ENCODE peak calls at places on chromosomes 13 and 19, in eight cellular contexts. One of them, this sample, is unnamed.

GRCh38 chr13:39490136-39490535 is 112.9 kb downstream of the LHFPL6 start:
- DNase-seq in GM23338: peak; percentile 96
- DNase-seq in aorta: no peak
- DNase-seq in AG04450: no peak
- DNase-seq in gastrocnemius medialis: no peak
- DNase-seq in substantia nigra: no peak
- DNase-seq in Peyer's patch: no peak
- DNase-seq in kidney: no peak
- DNase-seq in this sample: no peak

GRCh38 chr13:77298403-77298802 is 28.5 kb downstream of the MYCBP2 start:
- DNase-seq in Peyer's patch: no peak
- DNase-seq in AG04450: no peak
- DNase-seq in kidney: no peak
- DNase-seq in gastrocnemius medialis: no peak
- DNase-seq in aorta: no peak
- DNase-seq in substantia nigra: no peak
- DNase-seq in GM23338: no peak
- DNase-seq in this sample: no peak

GRCh38 chr13:46317120-46317519 is 69.9 kb downstream of the RUBCNL start:
- DNase-seq in substantia nigra: no peak
- DNase-seq in gastrocnemius medialis: no peak
- DNase-seq in aorta: no peak
- DNase-seq in GM23338: no peak
- DNase-seq in AG04450: no peak
- DNase-seq in kidney: no peak
- DNase-seq in Peyer's patch: no peak
- DNase-seq in this sample: no peak

GRCh38 chr19:19217110-19217509 is 5.4 kb downstream of the NCAN start:
- DNase-seq in substantia nigra: no peak
- DNase-seq in GM23338: peak; percentile 90
- DNase-seq in aorta: no peak
- DNase-seq in gastrocnemius medialis: no peak
- DNase-seq in Peyer's patch: no peak
- DNase-seq in AG04450: no peak
- DNase-seq in kidney: no peak
- DNase-seq in this sample: no peak

GRCh38 chr19:50199254-50199545 is 4.2 kb upstream of the MYH14 start:
- DNase-seq in GM23338: no peak
- DNase-seq in aorta: no peak
- DNase-seq in substantia nigra: no peak
- DNase-seq in kidney: no peak
- DNase-seq in Peyer's patch: no peak
- DNase-seq in gastrocnemius medialis: peak; percentile 41
- DNase-seq in AG04450: no peak
- DNase-seq in this sample: no peak

GRCh38 chr13:40589285-40590109 is 76.9 kb downstream of the FOXO1 start:
- DNase-seq in kidney: no peak
- DNase-seq in Peyer's patch: peak; percentile 78
- DNase-seq in gastrocnemius medialis: peak; percentile 79
- DNase-seq in GM23338: no peak
- DNase-seq in substantia nigra: peak; percentile 49
- DNase-seq in aorta: peak; percentile 55
- DNase-seq in AG04450: no peak
- DNase-seq in this sample: peak; percentile 37

GRCh38 chr13:21675095-21676007 is 4.5 kb downstream of the FGF9 start:
- DNase-seq in substantia nigra: no peak
- DNase-seq in Peyer's patch: peak; percentile 63
- DNase-seq in aorta: peak; percentile 46
- DNase-seq in GM23338: peak; percentile 61
- DNase-seq in AG04450: no peak
- DNase-seq in kidney: peak; percentile 87
- DNase-seq in gastrocnemius medialis: no peak
- DNase-seq in this sample: no peak

GRCh38 chr13:36432106-36432544 is at the start of gene CCNA1:
- DNase-seq in substantia nigra: no peak
- DNase-seq in AG04450: no peak
- DNase-seq in Peyer's patch: peak; percentile 46
- DNase-seq in gastrocnemius medialis: no peak
- DNase-seq in aorta: peak; percentile 48
- DNase-seq in kidney: no peak
- DNase-seq in GM23338: peak; percentile 97
- DNase-seq in this sample: no peak

DNA sequence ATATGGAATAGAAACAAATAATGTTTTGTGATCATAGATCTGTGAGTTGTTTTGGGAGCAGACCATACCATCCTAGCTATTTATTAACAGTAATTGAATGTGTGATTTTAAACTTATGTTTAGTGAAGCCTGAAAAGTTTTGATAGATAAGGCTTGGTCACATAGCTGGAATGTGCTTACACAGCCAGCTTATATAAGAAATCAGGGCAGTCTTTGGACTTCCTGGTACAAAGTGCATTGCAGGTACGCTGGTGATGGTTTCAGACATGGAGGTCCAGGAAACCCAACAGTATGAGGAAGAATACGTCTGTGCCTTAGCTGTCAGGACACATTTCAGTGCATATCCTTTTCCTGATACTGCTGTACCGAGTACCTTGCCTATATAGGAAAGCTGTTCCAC is 2316.2 kb upstream of the PCDH20 start:
- DNase-seq in substantia nigra: no peak
- DNase-seq in AG04450: no peak
- DNase-seq in kidney: no peak
- DNase-seq in aorta: no peak
- DNase-seq in gastrocnemius medialis: no peak
- DNase-seq in GM23338: no peak
- DNase-seq in Peyer's patch: no peak
- DNase-seq in this sample: no peak
- H3K27ac ChIP-seq in substantia nigra: no peak overlapping the region
- H3K27ac ChIP-seq in AG04450: no peak overlapping the region
- H3K27ac ChIP-seq in kidney: no peak overlapping the region
- H3K27ac ChIP-seq in aorta: no peak overlapping the region
- H3K27ac ChIP-seq in gastrocnemius medialis: no peak overlapping the region
- H3K27ac ChIP-seq in GM23338: no peak overlapping the region
- H3K27ac ChIP-seq in Peyer's patch: no peak overlapping the region
- H3K27ac ChIP-seq in this sample: no peak overlapping the region

DNA sequence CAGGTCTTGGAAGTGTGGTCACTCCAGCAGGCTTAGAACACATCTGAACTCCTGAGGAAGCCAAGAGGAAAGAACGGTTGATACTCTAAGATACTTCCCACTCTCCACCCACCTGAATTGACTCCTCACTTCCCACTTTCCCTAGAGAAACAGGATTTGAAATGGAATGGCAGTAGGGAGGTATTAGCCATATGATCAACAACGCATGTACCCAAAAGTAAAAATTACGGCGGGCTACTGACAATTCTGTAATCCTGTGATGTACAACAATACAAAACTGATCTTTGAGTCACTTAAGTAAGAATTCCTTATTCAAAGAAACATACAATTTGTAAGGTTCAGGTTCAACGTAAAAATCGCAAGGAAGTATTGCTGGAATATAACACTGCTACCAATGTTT is 3.2 kb downstream of the SPRY2 start:
- DNase-seq in AG04450: no peak
- DNase-seq in aorta: no peak
- DNase-seq in GM23338: no peak
- DNase-seq in kidney: no peak
- DNase-seq in Peyer's patch: no peak
- DNase-seq in gastrocnemius medialis: no peak
- DNase-seq in substantia nigra: no peak
- DNase-seq in this sample: no peak
- H3K27ac ChIP-seq in AG04450: no peak overlapping the region
- H3K27ac ChIP-seq in aorta: no peak overlapping the region
- H3K27ac ChIP-seq in GM23338: no peak overlapping the region
- H3K27ac ChIP-seq in kidney: no peak overlapping the region
- H3K27ac ChIP-seq in Peyer's patch: peak overlapping the region; percentile 96
- H3K27ac ChIP-seq in gastrocnemius medialis: peak overlapping the region; percentile 98
- H3K27ac ChIP-seq in substantia nigra: peak overlapping the region; percentile 56
- H3K27ac ChIP-seq in this sample: peak overlapping the region; percentile 91

GRCh38 chr13:94328336-94329041 is 151.0 kb downstream of the DCT start:
- DNase-seq in substantia nigra: no peak
- DNase-seq in kidney: no peak
- DNase-seq in aorta: no peak
- DNase-seq in Peyer's patch: no peak
- DNase-seq in GM23338: no peak
- DNase-seq in AG04450: no peak
- DNase-seq in gastrocnemius medialis: no peak
- DNase-seq in this sample: no peak

GRCh38 chr13:94325148-94325528 is 154.3 kb downstream of the DCT start:
- DNase-seq in GM23338: no peak
- DNase-seq in substantia nigra: no peak
- DNase-seq in kidney: no peak
- DNase-seq in aorta: no peak
- DNase-seq in Peyer's patch: no peak
- DNase-seq in AG04450: no peak
- DNase-seq in gastrocnemius medialis: no peak
- DNase-seq in this sample: no peak

GRCh38 chr13:94329277-94329676 is 150.2 kb downstream of the DCT start:
- DNase-seq in kidney: no peak
- DNase-seq in substantia nigra: no peak
- DNase-seq in Peyer's patch: no peak
- DNase-seq in GM23338: no peak
- DNase-seq in gastrocnemius medialis: no peak
- DNase-seq in AG04450: no peak
- DNase-seq in aorta: no peak
- DNase-seq in this sample: no peak

GRCh38 chr13:94325660-94326059 is 153.8 kb downstream of the DCT start:
- DNase-seq in AG04450: no peak
- DNase-seq in GM23338: peak; percentile 21
- DNase-seq in kidney: no peak
- DNase-seq in substantia nigra: no peak
- DNase-seq in aorta: no peak
- DNase-seq in Peyer's patch: no peak
- DNase-seq in gastrocnemius medialis: no peak
- DNase-seq in this sample: no peak

GRCh38 chr13:94327318-94327717 is 152.2 kb downstream of the DCT start:
- DNase-seq in substantia nigra: no peak
- DNase-seq in GM23338: peak; percentile 30
- DNase-seq in Peyer's patch: no peak
- DNase-seq in AG04450: no peak
- DNase-seq in kidney: no peak
- DNase-seq in aorta: no peak
- DNase-seq in gastrocnemius medialis: no peak
- DNase-seq in this sample: no peak
- H3K27ac ChIP-seq in substantia nigra: no peak overlapping the region
- H3K27ac ChIP-seq in GM23338: no peak overlapping the region
- H3K27ac ChIP-seq in Peyer's patch: no peak overlapping the region
- H3K27ac ChIP-seq in AG04450: no peak overlapping the region
- H3K27ac ChIP-seq in kidney: no peak overlapping the region
- H3K27ac ChIP-seq in aorta: no peak overlapping the region
- H3K27ac ChIP-seq in gastrocnemius medialis: no peak overlapping the region
- H3K27ac ChIP-seq in this sample: no peak overlapping the region

GRCh38 chr19:13095393-13095784 is 7.3 kb downstream of the LYL1 start:
- DNase-seq in Peyer's patch: peak; percentile 85
- DNase-seq in AG04450: no peak
- DNase-seq in kidney: peak; percentile 84
- DNase-seq in substantia nigra: no peak
- DNase-seq in GM23338: peak; percentile 85
- DNase-seq in aorta: peak; percentile 65
- DNase-seq in gastrocnemius medialis: no peak
- DNase-seq in this sample: no peak

GRCh38 chr19:13093407-13094284 is 9.0 kb downstream of the LYL1 start:
- DNase-seq in Peyer's patch: peak; percentile 92
- DNase-seq in aorta: peak; percentile 90
- DNase-seq in gastrocnemius medialis: peak; percentile 83
- DNase-seq in kidney: peak; percentile 90
- DNase-seq in GM23338: peak; percentile 90
- DNase-seq in AG04450: peak; percentile 60
- DNase-seq in substantia nigra: peak; percentile 90
- DNase-seq in this sample: peak; percentile 60

GRCh38 chr19:13092608-13093260 is 9.9 kb downstream of the LYL1 start:
- DNase-seq in gastrocnemius medialis: no peak
- DNase-seq in kidney: no peak
- DNase-seq in substantia nigra: no peak
- DNase-seq in AG04450: no peak
- DNase-seq in GM23338: no peak
- DNase-seq in Peyer's patch: no peak
- DNase-seq in aorta: peak; percentile 73
- DNase-seq in this sample: no peak

GRCh38 chr19:13094771-13095392 is 7.8 kb downstream of the LYL1 start:
- DNase-seq in AG04450: no peak
- DNase-seq in GM23338: peak; percentile 73
- DNase-seq in substantia nigra: no peak
- DNase-seq in Peyer's patch: peak; percentile 76
- DNase-seq in kidney: no peak
- DNase-seq in aorta: peak; percentile 65
- DNase-seq in gastrocnemius medialis: no peak
- DNase-seq in this sample: no peak

DNA sequence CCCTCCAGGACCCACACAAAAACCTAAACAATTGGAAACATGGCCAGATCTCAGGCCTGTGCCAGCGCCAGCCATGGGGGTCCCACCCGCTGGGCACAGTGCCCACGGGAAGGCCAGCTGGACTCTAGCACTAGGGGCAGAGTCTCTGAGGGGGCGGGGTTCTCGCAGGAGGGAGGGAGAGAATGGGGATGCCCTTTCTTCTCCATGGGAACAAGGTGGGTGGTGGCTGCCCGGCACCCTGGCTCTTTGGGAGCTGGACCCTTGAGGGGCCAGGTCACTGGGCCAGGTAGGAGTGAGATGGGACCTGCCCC is 8.4 kb downstream of the LYL1 start:
- DNase-seq in substantia nigra: no peak
- DNase-seq in GM23338: no peak
- DNase-seq in aorta: no peak
- DNase-seq in Peyer's patch: peak; percentile 60
- DNase-seq in AG04450: no peak
- DNase-seq in kidney: no peak
- DNase-seq in gastrocnemius medialis: no peak
- DNase-seq in this sample: no peak
- H3K27ac ChIP-seq in substantia nigra: peak overlapping the region; percentile 97
- H3K27ac ChIP-seq in GM23338: no peak overlapping the region
- H3K27ac ChIP-seq in aorta: peak overlapping the region; percentile 49
- H3K27ac ChIP-seq in Peyer's patch: no peak overlapping the region
- H3K27ac ChIP-seq in AG04450: no peak overlapping the region
- H3K27ac ChIP-seq in kidney: no peak overlapping the region
- H3K27ac ChIP-seq in gastrocnemius medialis: peak overlapping the region; percentile 78
- H3K27ac ChIP-seq in this sample: peak overlapping the region; percentile 72

DNA sequence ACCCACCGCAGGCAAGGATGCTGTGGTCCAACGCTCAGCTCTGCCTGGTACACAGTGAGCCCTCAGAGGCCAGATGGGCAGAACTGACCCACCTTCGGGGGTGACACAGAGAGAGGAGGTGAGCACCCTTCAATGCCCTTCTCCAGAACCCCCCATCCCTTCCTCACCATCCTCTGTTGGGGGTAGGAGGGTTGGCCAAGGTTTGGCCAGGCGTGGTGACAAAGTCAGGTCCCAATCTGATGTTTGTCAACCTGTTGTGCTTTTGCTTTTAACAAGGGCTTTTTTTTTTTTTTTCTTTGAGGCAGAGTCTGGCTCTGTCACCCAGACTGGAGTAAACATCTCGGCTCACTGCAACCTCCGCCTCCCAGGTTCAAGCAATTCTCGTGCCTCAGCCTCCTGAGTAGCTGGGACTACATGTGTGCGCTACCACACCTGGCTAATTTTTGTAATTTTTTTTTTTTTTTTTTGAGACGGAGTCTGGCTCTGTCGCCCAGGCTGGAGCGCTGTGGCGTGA is 7.3 kb downstream of the PTGIR start:
- DNase-seq in substantia nigra: no peak
- DNase-seq in GM23338: no peak
- DNase-seq in AG04450: no peak
- DNase-seq in aorta: peak; percentile 45
- DNase-seq in kidney: no peak
- DNase-seq in gastrocnemius medialis: no peak
- DNase-seq in Peyer's patch: no peak
- DNase-seq in this sample: no peak
- H3K27ac ChIP-seq in substantia nigra: no peak overlapping the region
- H3K27ac ChIP-seq in GM23338: no peak overlapping the region
- H3K27ac ChIP-seq in AG04450: peak overlapping the region; percentile 61
- H3K27ac ChIP-seq in aorta: no peak overlapping the region
- H3K27ac ChIP-seq in kidney: no peak overlapping the region
- H3K27ac ChIP-seq in gastrocnemius medialis: no peak overlapping the region
- H3K27ac ChIP-seq in Peyer's patch: no peak overlapping the region
- H3K27ac ChIP-seq in this sample: peak overlapping the region; percentile 26